ENCODE peak calls at places on chromosome 4, in four cellular contexts. R is GM12878, A is fibroblast of lung, N is neural progenitor cell. X is an unnamed sample.

GRCh38 chr4:95798003-95798402 is 41.9 kb upstream of the PDHA2 start:
- DNase-seq in R (no peak), A (no peak), N (no peak), X (no peak)

GRCh38 chr4:34105311-34105710 is 2139.0 kb downstream of the ARAP2 start:
- DNase-seq in R (no peak), A (peak), N (no peak), X (no peak)

GRCh38 chr4:144181386-144181785 is 40.9 kb upstream of the GYPA start:
- DNase-seq in R (no peak), A (no peak), N (no peak), X (no peak)

GRCh38 chr4:5635826-5636196 is 72.5 kb downstream of the EVC2 start:
- DNase-seq in R (no peak), A (peak), N (no peak), X (peak)

GRCh38 chr4:25031077-25031606 is 396 bp upstream of the LGI2 start:
- DNase-seq in R (no peak), A (peak), N (peak), X (no peak)

GRCh38 chr4:61817071-61817470 is 616.9 kb downstream of the ADGRL3 start:
- DNase-seq in R (no peak), A (no peak), N (no peak), X (no peak)

GRCh38 chr4:169270156-169270809 is 473 bp downstream of the SH3RF1 start:
- DNase-seq in R (no peak), A (peak), N (peak), X (peak)

GRCh38 chr4:178293601-178294000 is 851.4 kb upstream of the AGA start:
- DNase-seq in R (no peak), A (no peak), N (no peak), X (no peak)

GRCh38 chr4:107035711-107036601 is at the start of gene DKK2:
- DNase-seq in R (no peak), A (peak), N (peak), X (no peak)

GRCh38 chr4:38132140-38132673 is 172.0 kb downstream of the PTTG2 start:
- DNase-seq in R (peak), A (peak), N (peak), X (no peak)

GRCh38 chr4:8515316-8516060 is 64.7 kb upstream of the GPR78 start:
- DNase-seq in R (no peak), A (peak), N (no peak), X (no peak)

GRCh38 chr4:141134051-141134450 is 782 bp upstream of the RNF150 start:
- DNase-seq in R (no peak), A (peak), N (no peak), X (no peak)

GRCh38 chr4:85569730-85570299 is 94.9 kb downstream of the ARHGAP24 start:
- DNase-seq in R (peak), A (no peak), N (no peak), X (no peak)

GRCh38 chr4:88158360-88159136 is at the start of gene ABCG2:
- DNase-seq in R (no peak), A (peak), N (peak), X (no peak)

GRCh38 chr4:83393908-83394307 is 59.3 kb upstream of the HPSE start:
- DNase-seq in R (no peak), A (no peak), N (no peak), X (no peak)

GRCh38 chr4:48141048-48141447 is 7.0 kb upstream of the TXK start:
- DNase-seq in R (no peak), A (peak), N (peak), X (peak)

GRCh38 chr4:4430492-4431195 is 43.7 kb downstream of the NSG1 start:
- DNase-seq in R (no peak), A (peak), N (peak), X (peak)

GRCh38 chr4:52545099-52546069 is 113.7 kb downstream of the USP46 start:
- DNase-seq in R (peak), A (peak), N (peak), X (peak)

GRCh38 chr4:168541608-168541953 is 44.7 kb downstream of the PALLD start:
- DNase-seq in R (no peak), A (peak), N (no peak), X (peak)

GRCh38 chr4:663438-664428 is 10.3 kb downstream of the ATP5ME start:
- DNase-seq in R (no peak), A (no peak), N (peak), X (no peak)

GRCh38 chr4:26356067-26356466 is 35.3 kb downstream of the RBPJ start:
- DNase-seq in R (peak), A (peak), N (no peak), X (peak)

GRCh38 chr4:131091896-131092295 is 1995.9 kb downstream of the C4orf33 start:
- DNase-seq in R (no peak), A (peak), N (peak), X (peak)

GRCh38 chr4:41257257-41257900 is 651 bp downstream of the UCHL1 start:
- DNase-seq in R (no peak), A (peak), N (peak), X (no peak)

GRCh38 chr4:150234246-150234645 is 156.0 kb downstream of the DCLK2 start:
- DNase-seq in R (no peak), A (peak), N (no peak), X (no peak)

GRCh38 chr4:41620594-41621256 is 82.8 kb downstream of the LIMCH1 start:
- DNase-seq in R (no peak), A (no peak), N (no peak), X (no peak)

GRCh38 chr4:153154010-153154975 is 50.0 kb upstream of the TRIM2 start:
- DNase-seq in R (no peak), A (peak), N (no peak), X (peak)

GRCh38 chr4:147078362-147078761 is 132.7 kb upstream of the TTC29 start:
- DNase-seq in R (no peak), A (peak), N (no peak), X (no peak)

GRCh38 chr4:2424581-2424980 is 5.8 kb downstream of the CFAP99 start:
- DNase-seq in R (no peak), A (peak), N (peak), X (no peak)
- H3K9ac ChIP-seq in R (no peak), A (no peak), N (no peak), X (no peak)

DNA sequence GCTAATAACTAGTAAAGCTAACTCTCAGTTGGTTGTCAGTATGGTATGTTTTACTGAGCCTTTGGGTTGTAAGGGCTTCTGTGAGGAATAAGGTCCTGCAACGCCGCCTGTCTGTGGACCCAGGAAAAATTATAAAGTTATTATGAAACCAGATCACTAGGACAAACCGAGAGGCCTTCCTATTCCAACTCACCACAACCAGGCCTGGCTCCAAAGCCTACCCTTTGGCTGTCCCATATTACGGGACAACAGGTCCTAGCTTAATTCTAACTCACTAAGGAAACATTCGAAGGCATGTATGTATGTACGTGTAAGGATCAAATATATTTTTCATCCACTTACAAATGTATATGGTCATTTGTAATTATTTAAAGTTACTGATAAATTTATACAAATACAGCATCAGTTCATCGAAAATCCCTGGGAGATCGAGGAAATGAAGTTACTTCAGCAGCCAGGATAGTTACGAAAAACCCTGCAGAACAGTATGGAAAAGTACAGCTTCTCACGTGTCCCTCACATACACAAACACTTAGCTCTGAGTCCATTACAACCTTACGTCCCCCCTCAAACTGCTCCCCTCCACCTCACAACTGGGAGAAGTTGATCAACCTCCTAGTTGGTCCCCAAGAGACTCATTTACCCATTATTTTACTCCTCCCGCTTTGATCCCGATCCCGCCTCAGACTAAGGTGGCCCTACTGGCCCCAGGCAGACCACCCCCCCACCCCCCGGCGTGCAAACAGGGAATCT is 1.2 kb downstream of the ANKRD17 start:
- DNase-seq in R (no peak), A (peak), N (peak), X (peak)
- H3K9ac ChIP-seq in R (peak), A (peak), N (peak), X (peak)

DNA sequence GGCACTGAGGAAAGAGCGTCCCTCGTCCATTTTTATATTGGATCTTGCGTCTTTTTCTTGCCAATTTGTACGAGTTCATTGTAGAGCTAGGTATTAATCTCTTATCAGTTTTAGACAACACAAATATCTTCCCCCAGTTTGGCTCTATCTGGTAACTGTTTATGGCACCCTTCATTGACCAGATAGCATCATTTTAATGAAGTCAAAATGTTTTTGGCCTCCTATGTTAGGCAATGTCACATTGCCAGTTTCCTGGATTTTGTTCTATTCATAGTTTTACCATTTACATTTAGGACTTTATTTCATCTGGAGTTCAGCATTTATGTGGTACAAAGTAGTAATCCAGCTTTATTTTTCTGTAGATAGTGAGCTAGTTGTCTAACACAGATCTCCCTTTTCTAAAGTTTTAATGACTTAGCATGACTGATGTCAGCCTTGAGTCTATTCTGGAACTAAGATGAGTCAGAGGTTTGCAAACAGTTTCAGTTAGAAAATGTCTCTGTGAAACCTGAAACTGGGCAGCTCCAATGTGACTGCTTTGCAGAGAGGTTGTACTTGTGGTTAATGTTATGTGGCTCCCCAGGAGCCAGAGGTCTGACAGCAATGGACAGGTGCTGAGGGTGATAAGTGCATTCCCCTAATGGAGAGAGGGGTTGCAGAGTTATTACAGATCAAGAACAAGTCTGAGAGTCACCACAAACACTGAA is 5.3 kb upstream of the STBD1 start:
- DNase-seq in R (peak), A (peak), N (no peak), X (peak)
- H3K9ac ChIP-seq in R (no peak), A (no peak), N (no peak), X (no peak)

GRCh38 chr4:3074078-3074845 is at the start of the genes HTT and HTT-AS:
- DNase-seq in R (peak), A (peak), N (peak), X (peak)

GRCh38 chr4:3071811-3072210 is 2.5 kb downstream of the HTT-AS start:
- DNase-seq in R (no peak), A (peak), N (no peak), X (no peak)

GRCh38 chr4:3075652-3075981 is 1.1 kb downstream of the HTT start:
- DNase-seq in R (no peak), A (no peak), N (no peak), X (no peak)

GRCh38 chr4:3074846-3075651 is 568 bp downstream of the HTT start:
- DNase-seq in R (no peak), A (peak), N (peak), X (peak)

DNA sequence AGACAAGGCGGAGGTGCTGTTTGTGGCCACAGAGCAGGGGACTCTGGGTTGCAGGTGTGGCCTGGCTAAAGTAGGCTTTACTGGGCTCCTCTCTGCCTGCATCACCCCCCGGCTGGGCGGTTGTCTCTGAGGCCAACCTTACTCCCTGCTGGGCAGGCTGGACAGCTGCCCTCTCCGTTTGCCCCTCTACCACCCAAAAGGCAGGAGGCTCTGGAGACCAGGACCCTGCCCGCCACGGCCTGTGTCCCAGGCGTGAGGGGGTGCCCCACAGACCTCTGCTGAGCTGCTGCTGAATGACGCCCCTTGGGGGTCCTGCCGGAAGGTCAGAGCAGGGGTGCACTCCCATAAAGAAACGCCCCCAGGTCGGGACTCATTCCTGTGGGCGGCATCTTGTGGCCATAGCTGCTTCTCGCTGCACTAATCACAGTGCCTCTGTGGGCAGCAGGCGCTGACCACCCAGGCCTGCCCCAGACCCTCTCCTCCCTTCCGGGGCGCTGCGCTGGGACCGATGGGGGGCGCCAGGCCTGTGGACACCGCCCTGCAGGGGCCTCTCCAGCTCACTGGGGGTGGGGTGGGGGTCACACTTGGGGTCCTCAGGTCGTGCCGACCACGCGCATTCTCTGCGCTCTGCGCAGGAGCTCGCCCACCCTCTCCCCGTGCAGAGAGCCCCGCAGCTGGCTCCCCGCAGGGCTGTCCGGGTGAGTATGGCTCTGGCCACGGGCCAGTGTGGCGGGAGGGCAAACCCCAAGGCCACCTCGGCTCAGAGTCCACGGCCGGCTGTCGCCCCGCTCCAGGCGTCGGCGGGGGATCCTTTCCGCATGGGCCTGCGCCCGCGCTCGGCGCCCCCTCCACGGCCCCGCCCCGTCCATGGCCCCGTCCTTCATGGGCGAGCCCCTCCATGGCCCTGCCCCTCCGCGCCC is 920 bp downstream of the HTT-AS start:
- DNase-seq in R (no peak), A (no peak), N (peak), X (no peak)
- H3K9ac ChIP-seq in R (peak), A (peak), N (no peak), X (peak)

GRCh38 chr4:89765966-89766365 is 71.0 kb downstream of the SNCA start:
- DNase-seq in R (no peak), A (peak), N (no peak), X (no peak)
- H3K9ac ChIP-seq in R (no peak), A (no peak), N (no peak), X (no peak)

GRCh38 chr4:39365360-39365759 is 802 bp downstream of the RFC1 start:
- DNase-seq in R (no peak), A (no peak), N (no peak), X (no peak)

GRCh38 chr4:39362827-39363226 is 3.3 kb downstream of the RFC1 start:
- DNase-seq in R (no peak), A (peak), N (no peak), X (no peak)

GRCh38 chr4:39365931-39366771 is at the start of gene RFC1:
- DNase-seq in R (peak), A (peak), N (peak), X (peak)

GRCh38 chr4:39367166-39367565 is 1.0 kb upstream of the RFC1 start:
- DNase-seq in R (no peak), A (no peak), N (no peak), X (no peak)

DNA sequence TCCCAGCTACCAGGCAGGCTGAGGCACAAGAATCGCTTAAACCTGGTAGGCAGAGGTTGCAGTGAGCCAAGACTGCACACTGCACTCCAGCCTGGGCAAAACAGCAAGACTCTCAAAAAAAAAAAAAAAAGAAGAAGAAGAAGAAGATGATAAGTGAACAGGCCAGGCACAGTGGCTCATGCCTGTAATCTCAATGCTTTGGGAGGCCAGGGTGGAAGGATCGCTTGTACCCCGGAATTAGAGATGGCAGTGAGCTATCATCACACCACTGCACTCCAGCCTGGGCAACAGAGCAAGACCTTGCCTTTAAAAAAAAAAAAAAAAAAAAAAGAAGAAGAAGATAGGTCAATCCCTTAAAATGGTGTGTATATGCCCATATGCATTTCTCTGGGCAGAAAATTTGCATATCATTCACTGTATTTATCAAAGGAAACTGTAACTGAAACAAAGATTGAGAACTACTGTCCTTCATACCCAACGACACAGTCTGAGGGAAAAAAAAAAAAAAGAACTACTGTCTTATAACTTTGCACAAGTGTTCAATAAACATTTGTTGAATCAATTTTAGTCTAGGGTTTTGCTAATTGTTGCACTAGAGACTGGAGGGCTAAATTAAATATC is 2.3 kb downstream of the RFC1 start:
- DNase-seq in R (no peak), A (no peak), N (no peak), X (no peak)
- H3K9ac ChIP-seq in R (no peak), A (no peak), N (no peak), X (no peak)

GRCh38 chr4:155666701-155667537 is at the start of gene GUCY1A1:
- DNase-seq in R (no peak), A (peak), N (peak), X (peak)
- H3K9ac ChIP-seq in R (peak), A (peak), N (no peak), X (peak)

GRCh38 chr4:134122903-134123302 is 78.7 kb downstream of the PABPC4L start:
- DNase-seq in R (no peak), A (no peak), N (no peak), X (no peak)
- H3K9ac ChIP-seq in R (no peak), A (no peak), N (no peak), X (no peak)

GRCh38 chr4:127993150-127993549 is 27.9 kb downstream of the ABHD18 start:
- DNase-seq in R (no peak), A (no peak), N (no peak), X (no peak)
- H3K9ac ChIP-seq in R (no peak), A (no peak), N (no peak), X (no peak)

GRCh38 chr4:186265683-186266648 is at the start of gene F11:
- DNase-seq in R (no peak), A (no peak), N (no peak), X (no peak)

GRCh38 chr4:186258216-186258811 is 7.7 kb upstream of the F11 start:
- DNase-seq in R (no peak), A (no peak), N (no peak), X (no peak)

GRCh38 chr4:186260117-186260503 is 5.9 kb upstream of the F11 start:
- DNase-seq in R (no peak), A (no peak), N (no peak), X (no peak)

GRCh38 chr4:186264660-186265059 is 1.3 kb upstream of the F11 start:
- DNase-seq in R (no peak), A (no peak), N (no peak), X (no peak)

DNA sequence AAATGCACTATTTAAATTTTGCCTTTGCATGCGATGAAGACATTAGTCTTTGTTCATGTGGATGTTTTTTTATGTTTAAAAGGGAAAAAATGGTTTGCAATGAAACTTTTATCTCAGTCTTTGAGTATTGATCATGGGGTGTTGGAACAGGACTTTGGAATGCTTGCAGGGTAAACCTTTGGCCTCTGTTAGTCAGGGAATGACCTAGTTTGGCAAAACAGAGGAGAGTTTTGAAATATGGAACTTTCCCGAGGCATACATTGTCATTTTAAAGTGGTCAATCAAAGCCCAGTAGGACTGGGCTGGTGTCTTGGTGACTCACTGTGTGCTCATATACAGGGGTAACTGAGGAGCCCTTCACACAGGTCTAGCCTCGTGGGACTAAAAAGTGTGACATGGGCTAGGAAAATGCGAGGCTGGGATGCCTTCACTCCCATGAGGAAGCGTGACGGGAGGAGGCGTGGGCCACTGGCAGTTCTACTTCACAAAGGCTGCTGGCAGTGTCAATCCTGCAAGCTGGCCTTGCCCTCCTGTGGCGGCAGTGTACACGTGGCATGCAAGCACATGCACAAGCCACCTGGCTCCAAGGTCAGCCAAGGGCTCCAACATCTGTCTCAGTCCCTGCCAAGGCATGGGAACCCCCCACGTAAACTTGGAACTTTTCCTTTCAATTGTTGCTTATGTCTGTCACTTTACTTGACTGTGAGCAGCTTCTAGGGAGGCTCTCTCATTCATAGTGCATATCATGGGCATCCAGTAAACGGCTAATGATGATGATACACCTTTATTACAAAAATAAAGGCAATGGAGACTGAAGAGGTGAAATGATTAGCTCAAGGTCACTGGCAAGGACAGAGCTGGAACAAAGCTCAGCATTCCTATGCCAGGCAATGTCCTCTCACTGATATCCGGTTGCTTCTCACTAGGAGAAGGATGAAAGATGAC is 5.2 kb upstream of the F11 start:
- DNase-seq in R (no peak), A (no peak), N (no peak), X (no peak)
- H3K9ac ChIP-seq in R (no peak), A (no peak), N (no peak), X (no peak)

X was measured in PC-3.